ENCODE peak calls at places on chromosomes 5 and 9, in seven cellular contexts. One of them, this sample, is unnamed.

GRCh38 chr5:2913306-2913705 is 161.8 kb upstream of the IRX2 start:
- DNase-seq in NB4: no peak
- DNase-seq in lower leg skin: peak
- DNase-seq in heart left ventricle: no peak
- DNase-seq in choroid plexus epithelial cell: no peak
- DNase-seq in fibroblast of mammary gland: no peak
- DNase-seq in right cardiac atrium: no peak
- DNase-seq in this sample: no peak

GRCh38 chr9:97983524-97984187 is 515 bp downstream of the ANP32B start:
- DNase-seq in lower leg skin: no peak
- DNase-seq in right cardiac atrium: peak
- DNase-seq in heart left ventricle: peak
- DNase-seq in NB4: peak
- DNase-seq in choroid plexus epithelial cell: peak
- DNase-seq in fibroblast of mammary gland: peak
- DNase-seq in this sample: peak

GRCh38 chr9:131817627-131818026 is 77.8 kb upstream of the RAPGEF1 start:
- DNase-seq in NB4: no peak
- DNase-seq in choroid plexus epithelial cell: no peak
- DNase-seq in right cardiac atrium: no peak
- DNase-seq in heart left ventricle: no peak
- DNase-seq in lower leg skin: no peak
- DNase-seq in fibroblast of mammary gland: no peak
- DNase-seq in this sample: no peak

GRCh38 chr5:38695021-38695961 is 138.8 kb upstream of the LIFR start:
- DNase-seq in lower leg skin: no peak
- DNase-seq in NB4: no peak
- DNase-seq in choroid plexus epithelial cell: peak
- DNase-seq in fibroblast of mammary gland: peak
- DNase-seq in right cardiac atrium: no peak
- DNase-seq in heart left ventricle: no peak
- DNase-seq in this sample: no peak

GRCh38 chr9:36892279-36892678 is 141.8 kb downstream of the PAX5 start:
- DNase-seq in heart left ventricle: no peak
- DNase-seq in right cardiac atrium: no peak
- DNase-seq in fibroblast of mammary gland: no peak
- DNase-seq in lower leg skin: no peak
- DNase-seq in choroid plexus epithelial cell: no peak
- DNase-seq in NB4: no peak
- DNase-seq in this sample: no peak

GRCh38 chr9:1102010-1102712 is 52.0 kb downstream of the DMRT2 start:
- DNase-seq in choroid plexus epithelial cell: no peak
- DNase-seq in lower leg skin: no peak
- DNase-seq in heart left ventricle: no peak
- DNase-seq in NB4: no peak
- DNase-seq in right cardiac atrium: no peak
- DNase-seq in fibroblast of mammary gland: no peak
- DNase-seq in this sample: no peak

GRCh38 chr5:81428866-81429265 is 34.9 kb upstream of the ACOT12 start:
- DNase-seq in right cardiac atrium: no peak
- DNase-seq in choroid plexus epithelial cell: peak
- DNase-seq in lower leg skin: no peak
- DNase-seq in fibroblast of mammary gland: no peak
- DNase-seq in heart left ventricle: no peak
- DNase-seq in NB4: no peak
- DNase-seq in this sample: no peak

GRCh38 chr9:135550344-135550918 is 4.5 kb downstream of the OBP2A start:
- DNase-seq in right cardiac atrium: no peak
- DNase-seq in choroid plexus epithelial cell: no peak
- DNase-seq in fibroblast of mammary gland: no peak
- DNase-seq in heart left ventricle: no peak
- DNase-seq in NB4: peak
- DNase-seq in lower leg skin: peak
- DNase-seq in this sample: no peak

GRCh38 chr9:99624499-99625233 is 197.0 kb upstream of the NR4A3 start:
- DNase-seq in NB4: no peak
- DNase-seq in fibroblast of mammary gland: no peak
- DNase-seq in choroid plexus epithelial cell: no peak
- DNase-seq in heart left ventricle: no peak
- DNase-seq in lower leg skin: no peak
- DNase-seq in right cardiac atrium: no peak
- DNase-seq in this sample: no peak

GRCh38 chr5:88536146-88536545 is 267.5 kb upstream of the TMEM161B start:
- DNase-seq in right cardiac atrium: no peak
- DNase-seq in heart left ventricle: no peak
- DNase-seq in NB4: no peak
- DNase-seq in choroid plexus epithelial cell: no peak
- DNase-seq in fibroblast of mammary gland: no peak
- DNase-seq in lower leg skin: no peak
- DNase-seq in this sample: no peak

GRCh38 chr5:67900515-67900914 is 315.0 kb upstream of the PIK3R1 start:
- DNase-seq in heart left ventricle: no peak
- DNase-seq in NB4: no peak
- DNase-seq in lower leg skin: no peak
- DNase-seq in fibroblast of mammary gland: peak
- DNase-seq in choroid plexus epithelial cell: no peak
- DNase-seq in right cardiac atrium: no peak
- DNase-seq in this sample: no peak

GRCh38 chr5:89187883-89188465 is 305.0 kb upstream of the MEF2C start:
- DNase-seq in heart left ventricle: no peak
- DNase-seq in right cardiac atrium: no peak
- DNase-seq in fibroblast of mammary gland: no peak
- DNase-seq in choroid plexus epithelial cell: no peak
- DNase-seq in NB4: no peak
- DNase-seq in lower leg skin: no peak
- DNase-seq in this sample: no peak

GRCh38 chr5:174998131-174998730 is 273.8 kb downstream of the MSX2 start:
- DNase-seq in fibroblast of mammary gland: no peak
- DNase-seq in heart left ventricle: no peak
- DNase-seq in lower leg skin: no peak
- DNase-seq in choroid plexus epithelial cell: no peak
- DNase-seq in right cardiac atrium: no peak
- DNase-seq in NB4: no peak
- DNase-seq in this sample: no peak

GRCh38 chr9:89495824-89496555 is 1.9 kb downstream of the SEMA4D start:
- DNase-seq in choroid plexus epithelial cell: no peak
- DNase-seq in right cardiac atrium: peak
- DNase-seq in lower leg skin: peak
- DNase-seq in NB4: no peak
- DNase-seq in fibroblast of mammary gland: no peak
- DNase-seq in heart left ventricle: no peak
- DNase-seq in this sample: no peak
- H3K4me3 ChIP-seq in choroid plexus epithelial cell: no peak
- H3K4me3 ChIP-seq in right cardiac atrium: no peak
- H3K4me3 ChIP-seq in lower leg skin: no peak
- H3K4me3 ChIP-seq in NB4: peak
- H3K4me3 ChIP-seq in fibroblast of mammary gland: no peak
- H3K4me3 ChIP-seq in heart left ventricle: peak
- H3K4me3 ChIP-seq in this sample: peak

GRCh38 chr5:151153300-151153699 is 4.3 kb downstream of the ANXA6 start:
- DNase-seq in fibroblast of mammary gland: no peak
- DNase-seq in heart left ventricle: no peak
- DNase-seq in choroid plexus epithelial cell: no peak
- DNase-seq in lower leg skin: no peak
- DNase-seq in right cardiac atrium: no peak
- DNase-seq in NB4: no peak
- DNase-seq in this sample: no peak
- H3K4me3 ChIP-seq in fibroblast of mammary gland: no peak
- H3K4me3 ChIP-seq in heart left ventricle: no peak
- H3K4me3 ChIP-seq in choroid plexus epithelial cell: no peak
- H3K4me3 ChIP-seq in lower leg skin: no peak
- H3K4me3 ChIP-seq in right cardiac atrium: no peak
- H3K4me3 ChIP-seq in NB4: no peak
- H3K4me3 ChIP-seq in this sample: no peak

GRCh38 chr9:32525506-32525905 is 490 bp downstream of the RIGI start:
- DNase-seq in right cardiac atrium: no peak
- DNase-seq in lower leg skin: no peak
- DNase-seq in heart left ventricle: no peak
- DNase-seq in NB4: peak
- DNase-seq in choroid plexus epithelial cell: peak
- DNase-seq in fibroblast of mammary gland: peak
- DNase-seq in this sample: no peak
- H3K4me3 ChIP-seq in right cardiac atrium: peak
- H3K4me3 ChIP-seq in lower leg skin: peak
- H3K4me3 ChIP-seq in heart left ventricle: peak
- H3K4me3 ChIP-seq in NB4: peak
- H3K4me3 ChIP-seq in choroid plexus epithelial cell: peak
- H3K4me3 ChIP-seq in fibroblast of mammary gland: peak
- H3K4me3 ChIP-seq in this sample: peak

GRCh38 chr5:139188558-139189270 is 9.5 kb downstream of the SIL1 start:
- DNase-seq in NB4: no peak
- DNase-seq in heart left ventricle: no peak
- DNase-seq in fibroblast of mammary gland: no peak
- DNase-seq in right cardiac atrium: no peak
- DNase-seq in lower leg skin: no peak
- DNase-seq in choroid plexus epithelial cell: no peak
- DNase-seq in this sample: no peak
- H3K4me3 ChIP-seq in NB4: no peak
- H3K4me3 ChIP-seq in heart left ventricle: no peak
- H3K4me3 ChIP-seq in fibroblast of mammary gland: no peak
- H3K4me3 ChIP-seq in right cardiac atrium: no peak
- H3K4me3 ChIP-seq in lower leg skin: no peak
- H3K4me3 ChIP-seq in choroid plexus epithelial cell: no peak
- H3K4me3 ChIP-seq in this sample: no peak

GRCh38 chr9:127418037-127418471 is 6.1 kb upstream of the ZNF79 start:
- DNase-seq in lower leg skin: no peak
- DNase-seq in fibroblast of mammary gland: no peak
- DNase-seq in heart left ventricle: no peak
- DNase-seq in NB4: peak
- DNase-seq in choroid plexus epithelial cell: peak
- DNase-seq in right cardiac atrium: peak
- DNase-seq in this sample: no peak
- H3K4me3 ChIP-seq in lower leg skin: no peak
- H3K4me3 ChIP-seq in fibroblast of mammary gland: no peak
- H3K4me3 ChIP-seq in heart left ventricle: no peak
- H3K4me3 ChIP-seq in NB4: no peak
- H3K4me3 ChIP-seq in choroid plexus epithelial cell: no peak
- H3K4me3 ChIP-seq in right cardiac atrium: no peak
- H3K4me3 ChIP-seq in this sample: no peak

GRCh38 chr9:33448159-33448511 is 742 bp upstream of the AQP3 start:
- DNase-seq in lower leg skin: no peak
- DNase-seq in choroid plexus epithelial cell: no peak
- DNase-seq in right cardiac atrium: no peak
- DNase-seq in heart left ventricle: no peak
- DNase-seq in fibroblast of mammary gland: no peak
- DNase-seq in NB4: no peak
- DNase-seq in this sample: no peak
- H3K4me3 ChIP-seq in lower leg skin: no peak
- H3K4me3 ChIP-seq in choroid plexus epithelial cell: no peak
- H3K4me3 ChIP-seq in right cardiac atrium: no peak
- H3K4me3 ChIP-seq in heart left ventricle: no peak
- H3K4me3 ChIP-seq in fibroblast of mammary gland: no peak
- H3K4me3 ChIP-seq in NB4: peak
- H3K4me3 ChIP-seq in this sample: peak

GRCh38 chr5:160420331-160420610 is 1.4 kb upstream of the PTTG1 start:
- DNase-seq in choroid plexus epithelial cell: no peak
- DNase-seq in NB4: no peak
- DNase-seq in fibroblast of mammary gland: no peak
- DNase-seq in heart left ventricle: no peak
- DNase-seq in right cardiac atrium: no peak
- DNase-seq in lower leg skin: no peak
- DNase-seq in this sample: no peak
- H3K4me3 ChIP-seq in choroid plexus epithelial cell: no peak
- H3K4me3 ChIP-seq in NB4: peak
- H3K4me3 ChIP-seq in fibroblast of mammary gland: no peak
- H3K4me3 ChIP-seq in heart left ventricle: no peak
- H3K4me3 ChIP-seq in right cardiac atrium: no peak
- H3K4me3 ChIP-seq in lower leg skin: no peak
- H3K4me3 ChIP-seq in this sample: no peak

DNA sequence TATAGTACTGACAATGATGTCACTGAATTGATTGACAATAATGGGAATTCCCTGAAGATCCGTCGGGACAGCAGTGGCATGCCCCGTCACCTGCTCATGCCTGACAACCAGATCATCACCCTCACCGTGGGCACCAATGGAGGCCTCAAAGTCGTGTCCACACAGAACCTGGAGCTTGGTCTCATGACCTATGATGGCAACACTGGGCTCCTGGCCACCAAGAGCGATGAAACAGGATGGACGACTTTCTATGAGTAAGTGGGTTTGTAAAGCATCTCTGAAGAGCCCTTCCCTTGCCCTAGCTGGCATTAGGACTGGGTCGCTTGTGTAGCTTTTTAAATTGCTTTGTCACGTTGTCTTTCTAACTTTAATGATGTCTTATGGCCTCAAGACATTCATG is 72.7 kb upstream of the WWC1 start:
- DNase-seq in NB4: no peak
- DNase-seq in right cardiac atrium: no peak
- DNase-seq in lower leg skin: no peak
- DNase-seq in choroid plexus epithelial cell: no peak
- DNase-seq in heart left ventricle: no peak
- DNase-seq in fibroblast of mammary gland: no peak
- DNase-seq in this sample: no peak
- H3K4me3 ChIP-seq in NB4: no peak
- H3K4me3 ChIP-seq in right cardiac atrium: no peak
- H3K4me3 ChIP-seq in lower leg skin: no peak
- H3K4me3 ChIP-seq in choroid plexus epithelial cell: no peak
- H3K4me3 ChIP-seq in heart left ventricle: no peak
- H3K4me3 ChIP-seq in fibroblast of mammary gland: no peak
- H3K4me3 ChIP-seq in this sample: no peak